ENCODE peak calls at places on chromosomes 16 and 17, in five cellular contexts. F, C, J, B and L are unnamed samples.

GRCh38 chr17:82217120-82217529 is 4.5 kb upstream of the CCDC57 start:
- DNase-seq in F (no peak), C (no peak), J (no peak), B (no peak), L (peak; percentile 88)

GRCh38 chr16:75621170-75621477 is 2.0 kb downstream of the ADAT1 start:
- DNase-seq in F (no peak), C (no peak), J (no peak), B (peak; percentile 9), L (no peak)

GRCh38 chr16:3509470-3509928 is 8.7 kb downstream of the CLUAP1 start:
- DNase-seq in F (no peak), C (peak; percentile 78), J (no peak), B (no peak), L (peak; percentile 88)

GRCh38 chr17:11644265-11645212 is 46.3 kb downstream of the DNAH9 start:
- DNase-seq in F (peak; percentile 7), C (no peak), J (no peak), B (peak; percentile 6), L (peak; percentile 73)

GRCh38 chr17:7745748-7746470 is 28.4 kb downstream of the DNAH2 start:
- DNase-seq in F (no peak), C (no peak), J (peak; percentile 76), B (peak; percentile 64), L (no peak)

GRCh38 chr17:49074851-49075540 is 57.6 kb upstream of the B4GALNT2 start:
- DNase-seq in F (no peak), C (no peak), J (no peak), B (no peak), L (no peak)

GRCh38 chr17:29051194-29051593 is 8.3 kb downstream of the PIPOX start:
- DNase-seq in F (no peak), C (no peak), J (no peak), B (no peak), L (no peak)

GRCh38 chr17:27218719-27219488 is 75.0 kb upstream of the WSB1 start:
- DNase-seq in F (no peak), C (no peak), J (no peak), B (no peak), L (no peak)

GRCh38 chr16:12646490-12647274 is 157.0 kb downstream of the CPPED1 start:
- DNase-seq in F (no peak), C (no peak), J (no peak), B (no peak), L (no peak)

GRCh38 chr17:64509179-64509578 is 2.4 kb downstream of the CEP95 start:
- DNase-seq in F (no peak), C (no peak), J (no peak), B (no peak), L (no peak)

GRCh38 chr17:41655611-41656111 is 31.3 kb upstream of the KRT17 start:
- DNase-seq in F (no peak), C (no peak), J (no peak), B (no peak), L (peak; percentile 89)

GRCh38 chr16:78705694-78706093 is 606.2 kb downstream of the WWOX start:
- DNase-seq in F (no peak), C (no peak), J (no peak), B (no peak), L (no peak)

GRCh38 chr17:50044483-50044882 is 11.4 kb upstream of the ITGA3 start:
- DNase-seq in F (no peak), C (no peak), J (peak; percentile 56), B (no peak), L (no peak)

GRCh38 chr16:64047878-64048277 is 1074.0 kb downstream of the CDH11 start:
- DNase-seq in F (no peak), C (no peak), J (no peak), B (no peak), L (no peak)

GRCh38 chr17:55649935-55650597 is 72.6 kb downstream of the TMEM100 start:
- DNase-seq in F (no peak), C (no peak), J (no peak), B (no peak), L (no peak)

GRCh38 chr17:82876149-82876548 is 36.3 kb upstream of the ZNF750 start:
- DNase-seq in F (no peak), C (no peak), J (no peak), B (no peak), L (peak; percentile 51)

GRCh38 chr17:62601438-62601837 is 26.0 kb upstream of the MRC2 start:
- DNase-seq in F (no peak), C (no peak), J (no peak), B (no peak), L (no peak)

GRCh38 chr17:48441231-48441711 is 11.3 kb upstream of the SKAP1 start:
- DNase-seq in F (no peak), C (no peak), J (no peak), B (no peak), L (no peak)

GRCh38 chr16:4612977-4613635 is 1.6 kb downstream of the UBALD1 start:
- DNase-seq in F (no peak), C (no peak), J (no peak), B (no peak), L (no peak)

GRCh38 chr16:11407047-11407982 is 62.1 kb downstream of the RMI2 start:
- DNase-seq in F (peak; percentile 32), C (peak; percentile 40), J (peak; percentile 91), B (no peak), L (no peak)

GRCh38 chr16:14186954-14187306 is 115.8 kb downstream of the MRTFB start:
- DNase-seq in F (no peak), C (no peak), J (no peak), B (no peak), L (no peak)

GRCh38 chr16:67173808-67174705 is 3.7 kb downstream of the NOL3 start:
- DNase-seq in F (peak; percentile 58), C (peak; percentile 63), J (peak; percentile 96), B (peak; percentile 71), L (peak; percentile 96)

GRCh38 chr17:75861927-75862317 is 6.8 kb upstream of the WBP2 start:
- DNase-seq in F (no peak), C (no peak), J (no peak), B (no peak), L (no peak)

GRCh38 chr17:53472586-53472985 is 350.1 kb upstream of the KIF2B start:
- DNase-seq in F (no peak), C (no peak), J (no peak), B (no peak), L (no peak)

GRCh38 chr16:85401917-85402766 is 211.0 kb upstream of the GSE1 start:
- DNase-seq in F (no peak), C (no peak), J (no peak), B (no peak), L (no peak)

GRCh38 chr16:89067677-89068076 is 26.0 kb upstream of the ACSF3 start:
- DNase-seq in F (no peak), C (no peak), J (no peak), B (no peak), L (no peak)

GRCh38 chr17:37067555-37068111 is 118.9 kb downstream of the AATF start:
- DNase-seq in F (no peak), C (no peak), J (no peak), B (peak; percentile 28), L (peak; percentile 87)

GRCh38 chr17:41547921-41548843 is 20.1 kb upstream of the KRT19 start:
- DNase-seq in F (peak; percentile 87), C (peak; percentile 6), J (peak; percentile 92), B (peak; percentile 89), L (peak; percentile 92)

GRCh38 chr16:80337786-80338185 is 203.0 kb upstream of the DYNLRB2 start:
- DNase-seq in F (no peak), C (no peak), J (no peak), B (no peak), L (no peak)

GRCh38 chr17:38871247-38871991 is 1.6 kb downstream of the LASP1 start:
- DNase-seq in F (peak; percentile 37), C (peak; percentile 51), J (peak; percentile 83), B (peak; percentile 64), L (peak; percentile 75)

GRCh38 chr17:74547736-74548135 is 1.8 kb upstream of the CD300C start:
- DNase-seq in F (no peak), C (no peak), J (no peak), B (no peak), L (no peak)

GRCh38 chr16:53094013-53094630 is 39.3 kb downstream of the CHD9 start:
- DNase-seq in F (no peak), C (peak; percentile 8), J (peak; percentile 77), B (no peak), L (peak; percentile 68)

GRCh38 chr17:66950886-66951604 is 13.5 kb upstream of the CACNG4 start:
- DNase-seq in F (no peak), C (no peak), J (no peak), B (no peak), L (no peak)

GRCh38 chr17:64005734-64006167 is 7.6 kb downstream of the PRR29 start:
- DNase-seq in F (no peak), C (no peak), J (peak; percentile 62), B (no peak), L (no peak)

GRCh38 chr16:67207857-67208524 is 9.1 kb downstream of the ELMO3 start:
- DNase-seq in F (no peak), C (no peak), J (no peak), B (no peak), L (no peak)